ENCODE peak calls at places on chromosomes 4 and X, in eight cellular contexts. One of them, this sample, is unnamed.
A peak's percentile ranks its signal among the peaks of the same experiment; 100 is the strongest.

GRCh38 chrX:118534716-118535493 is 39.3 kb downstream of the DOCK11 start:
- DNase-seq in NCI-H1105: no peak
- DNase-seq in mammary epithelial cell: no peak
- DNase-seq in HEK293T: peak; percentile 21
- DNase-seq in ureter: no peak
- DNase-seq in choroid plexus epithelial cell: peak; percentile 18
- DNase-seq in immature natural killer cell: no peak
- DNase-seq in kidney epithelial cell: no peak
- DNase-seq in this sample: no peak

GRCh38 chr4:68184923-68185322 is 55.3 kb upstream of the TMPRSS11F start:
- DNase-seq in choroid plexus epithelial cell: no peak
- DNase-seq in ureter: no peak
- DNase-seq in HEK293T: no peak
- DNase-seq in mammary epithelial cell: no peak
- DNase-seq in kidney epithelial cell: no peak
- DNase-seq in NCI-H1105: no peak
- DNase-seq in immature natural killer cell: no peak
- DNase-seq in this sample: no peak

GRCh38 chrX:154505726-154506125 is 10.3 kb downstream of the FAM3A start:
- DNase-seq in immature natural killer cell: no peak
- DNase-seq in HEK293T: no peak
- DNase-seq in ureter: no peak
- DNase-seq in mammary epithelial cell: peak; percentile 44
- DNase-seq in choroid plexus epithelial cell: peak; percentile 65
- DNase-seq in kidney epithelial cell: no peak
- DNase-seq in NCI-H1105: no peak
- DNase-seq in this sample: no peak

GRCh38 chrX:46601283-46601682 is 27.7 kb downstream of the CHST7 start:
- DNase-seq in ureter: no peak
- DNase-seq in NCI-H1105: no peak
- DNase-seq in immature natural killer cell: no peak
- DNase-seq in choroid plexus epithelial cell: peak; percentile 76
- DNase-seq in HEK293T: no peak
- DNase-seq in kidney epithelial cell: no peak
- DNase-seq in mammary epithelial cell: no peak
- DNase-seq in this sample: no peak

GRCh38 chr4:182717788-182718583 is 199.2 kb downstream of the DCTD start:
- DNase-seq in HEK293T: no peak
- DNase-seq in NCI-H1105: no peak
- DNase-seq in ureter: no peak
- DNase-seq in immature natural killer cell: no peak
- DNase-seq in choroid plexus epithelial cell: no peak
- DNase-seq in mammary epithelial cell: no peak
- DNase-seq in kidney epithelial cell: no peak
- DNase-seq in this sample: no peak

GRCh38 chr4:189202869-189203271 is 737.8 kb upstream of the FRG1 start:
- DNase-seq in NCI-H1105: no peak
- DNase-seq in mammary epithelial cell: peak; percentile 19
- DNase-seq in HEK293T: no peak
- DNase-seq in choroid plexus epithelial cell: peak; percentile 20
- DNase-seq in ureter: no peak
- DNase-seq in kidney epithelial cell: no peak
- DNase-seq in immature natural killer cell: no peak
- DNase-seq in this sample: no peak

GRCh38 chrX:110965409-110965808 is 130.6 kb upstream of the PAK3 start:
- DNase-seq in HEK293T: no peak
- DNase-seq in choroid plexus epithelial cell: no peak
- DNase-seq in mammary epithelial cell: peak; percentile 63
- DNase-seq in immature natural killer cell: no peak
- DNase-seq in kidney epithelial cell: no peak
- DNase-seq in ureter: no peak
- DNase-seq in NCI-H1105: no peak
- DNase-seq in this sample: no peak

GRCh38 chrX:93420090-93420489 is 253.3 kb downstream of the NAP1L3 start:
- DNase-seq in NCI-H1105: no peak
- DNase-seq in mammary epithelial cell: no peak
- DNase-seq in HEK293T: no peak
- DNase-seq in choroid plexus epithelial cell: no peak
- DNase-seq in kidney epithelial cell: no peak
- DNase-seq in ureter: no peak
- DNase-seq in immature natural killer cell: no peak
- DNase-seq in this sample: no peak